ENCODE peak calls at places on chromosomes 13 and 19, in five cellular contexts. D, I, X, E and Q are unnamed samples.

GRCh38 chr13:37175996-37176395 is 70.5 kb upstream of the CSNK1A1L start:
- DNase-seq in D (no peak), I (no peak), X (no peak), E (no peak), Q (no peak)

GRCh38 chr13:80297094-80297493 is 43.8 kb downstream of the SPRY2 start:
- DNase-seq in D (no peak), I (no peak), X (no peak), E (no peak), Q (peak; percentile 49)

GRCh38 chr13:37403776-37404497 is 194.6 kb downstream of the POSTN start:
- DNase-seq in D (no peak), I (no peak), X (peak; percentile 3), E (no peak), Q (no peak)

GRCh38 chr13:41652735-41653361 is 195.5 kb downstream of the RGCC start:
- DNase-seq in D (peak; percentile 21), I (peak; percentile 23), X (peak; percentile 11), E (peak; percentile 60), Q (no peak)

GRCh38 chr19:50722248-50723013 is 733 bp upstream of the CLEC11A start:
- DNase-seq in D (no peak), I (no peak), X (no peak), E (no peak), Q (no peak)

GRCh38 chr13:40534456-40534855 is 132.0 kb downstream of the FOXO1 start:
- DNase-seq in D (no peak), I (no peak), X (no peak), E (no peak), Q (no peak)

GRCh38 chr13:86757236-86757978 is 913.8 kb upstream of the SLITRK5 start:
- DNase-seq in D (no peak), I (no peak), X (no peak), E (no peak), Q (peak; percentile 31)

GRCh38 chr19:3224346-3225325 is at the start of gene CELF5:
- DNase-seq in D (peak; percentile 90), I (no peak), X (peak; percentile 56), E (peak; percentile 99), Q (no peak)

GRCh38 chr19:37691881-37692504 is 27.6 kb downstream of the ZNF607 start:
- DNase-seq in D (peak; percentile 67), I (no peak), X (peak; percentile 51), E (peak; percentile 89), Q (peak; percentile 86)

GRCh38 chr19:3363841-3364500 is 2.4 kb upstream of the NFIC start:
- DNase-seq in D (no peak), I (no peak), X (no peak), E (no peak), Q (no peak)

GRCh38 chr13:42272115-42272756 is at the start of gene AKAP11:
- DNase-seq in D (peak; percentile 21), I (no peak), X (no peak), E (no peak), Q (no peak)

GRCh38 chr13:46182491-46182877 is 507 bp upstream of the LCP1 start:
- DNase-seq in D (no peak), I (no peak), X (no peak), E (no peak), Q (no peak)

GRCh38 chr13:89465366-89465765 is 1794.2 kb downstream of the SLITRK5 start:
- DNase-seq in D (no peak), I (peak; percentile 2), X (no peak), E (no peak), Q (no peak)

GRCh38 chr19:45929247-45929646 is 14.7 kb upstream of the NANOS2 start:
- DNase-seq in D (no peak), I (no peak), X (no peak), E (no peak), Q (no peak)

GRCh38 chr19:45927565-45928261 is 13.1 kb upstream of the NANOS2 start:
- DNase-seq in D (peak; percentile 98), I (peak; percentile 93), X (peak; percentile 93), E (peak; percentile 97), Q (peak; percentile 92)

GRCh38 chr19:45920458-45920857 is 5.9 kb upstream of the NANOS2 start:
- DNase-seq in D (no peak), I (no peak), X (no peak), E (no peak), Q (no peak)

GRCh38 chr19:45922281-45922680 is 7.7 kb upstream of the NANOS2 start:
- DNase-seq in D (peak; percentile 34), I (peak; percentile 18), X (no peak), E (no peak), Q (peak; percentile 25)

GRCh38 chr19:45924891-45925447 is 10.4 kb upstream of the NANOS2 start:
- DNase-seq in D (no peak), I (peak; percentile 39), X (no peak), E (no peak), Q (no peak)
- TF ChIP-seq JUND in D (no peak), I (no peak), X (no peak), E (no peak), Q (no peak)

GRCh38 chr13:74070065-74070464 is 64.1 kb downstream of the KLF12 start:
- DNase-seq in D (no peak), I (no peak), X (no peak), E (no peak), Q (no peak)
- TF ChIP-seq JUND in D (no peak), I (no peak), X (no peak), E (no peak), Q (no peak)

GRCh38 chr13:48574036-48574796 is 41.3 kb upstream of the RCBTB2 start:
- DNase-seq in D (no peak), I (no peak), X (no peak), E (no peak), Q (no peak)
- TF ChIP-seq JUND in D (no peak), I (no peak), X (no peak), E (no peak), Q (no peak)

GRCh38 chr13:112596220-112596619 is 8.3 kb upstream of the TUBGCP3 start:
- DNase-seq in D (no peak), I (no peak), X (no peak), E (no peak), Q (no peak)

GRCh38 chr13:112588490-112589297 is 741 bp upstream of the TUBGCP3 start:
- DNase-seq in D (no peak), I (no peak), X (no peak), E (no peak), Q (no peak)

GRCh38 chr13:112587767-112588489 is at the start of gene TUBGCP3:
- DNase-seq in D (peak; percentile 85), I (peak; percentile 54), X (peak; percentile 88), E (peak; percentile 97), Q (peak; percentile 87)

GRCh38 chr13:112592181-112592580 is 4.2 kb upstream of the TUBGCP3 start:
- DNase-seq in D (no peak), I (no peak), X (no peak), E (no peak), Q (no peak)

DNA sequence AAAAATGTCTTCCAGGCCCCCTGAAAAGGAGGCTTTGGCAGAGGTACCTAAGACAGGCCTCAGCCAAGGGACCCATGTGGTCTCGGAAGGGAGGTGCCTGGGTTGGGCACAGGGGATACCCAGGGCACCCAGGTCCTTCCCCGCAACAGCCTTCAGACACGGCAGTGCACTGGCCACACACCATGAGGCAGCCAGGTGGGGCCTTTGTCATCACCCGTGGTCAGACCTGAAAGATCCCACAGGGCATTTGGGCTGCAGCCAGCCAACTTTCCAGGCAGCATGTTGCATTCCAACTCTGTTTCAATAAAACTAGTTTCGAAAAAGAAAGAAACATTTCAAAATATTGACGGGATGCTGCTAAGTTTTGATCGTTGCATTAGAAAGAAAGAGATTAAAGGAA is 4.7 kb upstream of the TUBGCP3 start:
- DNase-seq in D (no peak), I (no peak), X (no peak), E (no peak), Q (no peak)
- TF ChIP-seq JUND in D (no peak), I (no peak), X (no peak), E (no peak), Q (no peak)

GRCh38 chr19:18065173-18065495 is 21.6 kb downstream of the IL12RB1 start:
- DNase-seq in D (no peak), I (no peak), X (no peak), E (no peak), Q (no peak)

GRCh38 chr19:18062043-18062442 is 24.7 kb downstream of the IL12RB1 start:
- DNase-seq in D (no peak), I (no peak), X (no peak), E (no peak), Q (no peak)

GRCh38 chr19:18059902-18060301 is 26.8 kb downstream of the IL12RB1 start:
- DNase-seq in D (no peak), I (no peak), X (no peak), E (no peak), Q (no peak)

GRCh38 chr19:18060472-18060871 is 26.3 kb downstream of the IL12RB1 start:
- DNase-seq in D (peak; percentile 53), I (no peak), X (no peak), E (peak; percentile 52), Q (no peak)

DNA sequence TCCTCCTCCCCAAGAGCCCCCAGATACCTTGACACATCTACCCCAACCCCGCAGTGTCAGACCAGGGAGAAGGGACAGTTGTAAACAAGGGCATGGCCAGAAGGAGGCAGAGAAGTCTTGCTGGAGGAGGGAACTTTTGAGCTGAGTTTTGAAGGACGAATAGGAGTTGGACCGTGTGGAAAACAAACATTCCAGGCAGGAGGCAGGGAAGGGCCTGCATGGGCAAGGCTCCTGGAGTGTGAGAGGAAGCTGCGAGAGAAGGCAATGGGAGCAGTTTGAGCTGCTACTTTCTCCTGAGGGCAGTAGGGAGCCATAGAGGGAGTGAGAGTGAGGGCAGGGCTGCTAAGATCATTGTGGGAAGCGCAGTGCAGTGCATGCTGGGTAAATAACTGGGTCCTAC is 23.3 kb downstream of the IL12RB1 start:
- DNase-seq in D (peak; percentile 35), I (no peak), X (no peak), E (peak; percentile 3), Q (no peak)
- TF ChIP-seq JUND in D (no peak), I (no peak), X (no peak), E (no peak), Q (no peak)

DNA sequence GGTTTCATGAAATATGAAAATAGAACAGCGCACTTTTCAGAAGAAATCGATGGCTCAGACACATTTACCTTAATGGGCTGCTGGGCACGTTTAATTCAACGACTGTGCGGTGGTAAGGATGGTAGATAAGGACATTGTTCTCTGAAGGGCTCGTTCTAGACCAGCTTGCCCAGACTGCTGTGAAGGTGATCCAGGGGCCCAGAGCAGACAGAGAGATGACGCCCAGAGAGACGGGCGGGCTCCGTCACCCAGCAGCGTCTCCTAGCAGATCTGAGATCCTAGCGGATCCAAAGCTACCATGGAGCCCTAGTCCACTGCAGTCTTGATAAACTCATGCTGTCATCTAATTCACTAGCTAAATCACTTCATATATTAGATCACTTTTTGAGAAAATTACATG is 21.4 kb downstream of the COL4A2 start:
- DNase-seq in D (no peak), I (no peak), X (no peak), E (no peak), Q (no peak)
- TF ChIP-seq JUND in D (no peak), I (no peak), X (no peak), E (no peak), Q (no peak)

DNA sequence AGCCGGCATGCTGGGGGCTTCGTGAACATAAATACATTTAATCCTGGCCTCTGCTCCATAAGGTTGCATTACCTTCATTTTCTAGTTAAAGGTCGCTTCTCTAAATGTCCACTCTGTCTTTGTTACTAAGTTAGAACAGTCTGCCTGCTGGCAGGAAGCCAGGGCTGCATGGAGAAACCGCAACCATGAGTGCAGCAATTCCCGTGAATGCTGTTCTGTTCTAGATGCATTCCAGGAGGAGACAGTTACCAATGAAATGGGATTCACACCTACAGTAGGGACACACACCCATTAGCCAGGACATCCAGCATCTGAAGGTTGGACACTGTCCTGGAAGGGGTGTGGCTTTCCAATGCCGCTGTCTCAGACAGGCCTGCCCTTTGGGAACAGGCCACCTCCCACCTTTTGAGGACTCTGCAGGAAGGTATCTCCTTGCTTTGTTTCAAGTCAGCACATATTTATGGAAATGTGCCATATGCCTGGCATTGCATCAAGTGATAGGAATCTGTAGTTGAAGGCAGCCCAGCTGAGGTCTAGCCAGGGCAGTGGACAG is 129.7 kb downstream of the SLC7A1 start:
- DNase-seq in D (no peak), I (no peak), X (no peak), E (peak; percentile 47), Q (no peak)
- TF ChIP-seq JUND in D (no peak), I (no peak), X (no peak), E (no peak), Q (no peak)